ENCODE peak calls at places on chromosomes 3 and 15, in four cellular contexts. T is brain microvascular endothelial cell, Q is upper lobe of left lung, D is A549. Z is an unnamed sample.

GRCh38 chr15:60695713-60696522 is 217.0 kb upstream of the ICE2 start:
- DNase-seq in T (peak), Q (no peak), D (no peak), Z (no peak)

GRCh38 chr3:23815879-23816278 is 10.1 kb downstream of the UBE2E1 start:
- DNase-seq in T (no peak), Q (no peak), D (no peak), Z (no peak)

GRCh38 chr3:115790759-115791158 is 167.4 kb downstream of the GAP43 start:
- DNase-seq in T (peak), Q (peak), D (peak), Z (peak)

GRCh38 chr3:13229291-13229949 is 156.2 kb upstream of the IQSEC1 start:
- DNase-seq in T (peak), Q (no peak), D (peak), Z (no peak)

GRCh38 chr3:176663819-176664218 is 533.5 kb downstream of the TBL1XR1 start:
- DNase-seq in T (peak), Q (no peak), D (peak), Z (peak)

GRCh38 chr3:71219744-71220638 is 363.5 kb downstream of the FOXP1 start:
- DNase-seq in T (no peak), Q (no peak), D (no peak), Z (no peak)

GRCh38 chr3:141294848-141295247 is 63.2 kb downstream of the PXYLP1 start:
- DNase-seq in T (peak), Q (no peak), D (peak), Z (peak)

GRCh38 chr3:50972029-50972428 is 297.3 kb downstream of the DOCK3 start:
- DNase-seq in T (no peak), Q (no peak), D (no peak), Z (no peak)

GRCh38 chr3:114380233-114380645 is 86.4 kb downstream of the TIGIT start:
- DNase-seq in T (peak), Q (peak), D (peak), Z (peak)

GRCh38 chr15:70447511-70447910 is 315.8 kb downstream of the UACA start:
- DNase-seq in T (no peak), Q (no peak), D (no peak), Z (no peak)

GRCh38 chr3:185912929-185913901 is 24.6 kb downstream of the TRA2B start:
- DNase-seq in T (no peak), Q (no peak), D (no peak), Z (no peak)

GRCh38 chr3:172616061-172616461 is 92.8 kb upstream of the TNFSF10 start:
- DNase-seq in T (no peak), Q (no peak), D (no peak), Z (no peak)

GRCh38 chr15:72005483-72005882 is 112.5 kb downstream of the MYO9A start:
- DNase-seq in T (no peak), Q (no peak), D (no peak), Z (no peak)

GRCh38 chr3:54073386-54073785 is 49.0 kb upstream of the CACNA2D3 start:
- DNase-seq in T (no peak), Q (no peak), D (no peak), Z (no peak)

GRCh38 chr3:54079729-54080128 is 42.6 kb upstream of the CACNA2D3 start:
- DNase-seq in T (no peak), Q (no peak), D (no peak), Z (no peak)

GRCh38 chr3:54083901-54084300 is 38.5 kb upstream of the CACNA2D3 start:
- DNase-seq in T (no peak), Q (no peak), D (no peak), Z (no peak)

GRCh38 chr3:54079314-54079713 is 43.0 kb upstream of the CACNA2D3 start:
- DNase-seq in T (no peak), Q (no peak), D (no peak), Z (no peak)
- H3K4me3 ChIP-seq in T (no peak), Q (no peak), D (no peak), Z (no peak)

DNA sequence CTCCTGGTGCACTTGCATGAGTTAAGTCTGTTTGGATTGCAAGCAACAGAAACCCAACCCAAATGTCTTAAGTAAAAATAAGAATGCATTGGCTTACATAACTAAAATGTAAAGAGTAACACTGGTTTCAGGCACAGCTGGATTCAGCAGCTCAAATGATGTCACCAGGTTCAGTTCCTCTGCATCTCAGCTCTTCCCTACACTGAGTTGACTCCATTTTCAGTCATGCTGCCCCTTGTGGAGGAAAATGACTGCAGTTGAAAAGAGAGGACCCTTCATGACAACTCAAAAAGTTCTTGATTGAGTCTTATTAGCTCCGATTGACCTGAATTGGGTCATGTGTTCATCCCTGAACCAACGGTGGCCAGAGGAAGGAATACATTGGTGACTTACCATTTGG is 138.5 kb upstream of the ABI3BP start:
- DNase-seq in T (no peak), Q (no peak), D (peak), Z (no peak)
- TF ChIP-seq CTCF in T (peak), Q (no peak), D (no peak), Z (peak)

GRCh38 chr3:138948371-138949001 is 1.5 kb downstream of the FOXL2NB start:
- DNase-seq in T (no peak), Q (no peak), D (no peak), Z (no peak)

GRCh38 chr3:138947303-138948121 is 495 bp downstream of the FOXL2NB start:
- DNase-seq in T (no peak), Q (no peak), D (no peak), Z (no peak)

GRCh38 chr3:138945646-138946553 is 1.0 kb downstream of the FOXL2 start:
- DNase-seq in T (no peak), Q (no peak), D (peak), Z (peak)

GRCh38 chr3:138944842-138945645 is 1.9 kb downstream of the FOXL2 start:
- DNase-seq in T (no peak), Q (no peak), D (no peak), Z (peak)

DNA sequence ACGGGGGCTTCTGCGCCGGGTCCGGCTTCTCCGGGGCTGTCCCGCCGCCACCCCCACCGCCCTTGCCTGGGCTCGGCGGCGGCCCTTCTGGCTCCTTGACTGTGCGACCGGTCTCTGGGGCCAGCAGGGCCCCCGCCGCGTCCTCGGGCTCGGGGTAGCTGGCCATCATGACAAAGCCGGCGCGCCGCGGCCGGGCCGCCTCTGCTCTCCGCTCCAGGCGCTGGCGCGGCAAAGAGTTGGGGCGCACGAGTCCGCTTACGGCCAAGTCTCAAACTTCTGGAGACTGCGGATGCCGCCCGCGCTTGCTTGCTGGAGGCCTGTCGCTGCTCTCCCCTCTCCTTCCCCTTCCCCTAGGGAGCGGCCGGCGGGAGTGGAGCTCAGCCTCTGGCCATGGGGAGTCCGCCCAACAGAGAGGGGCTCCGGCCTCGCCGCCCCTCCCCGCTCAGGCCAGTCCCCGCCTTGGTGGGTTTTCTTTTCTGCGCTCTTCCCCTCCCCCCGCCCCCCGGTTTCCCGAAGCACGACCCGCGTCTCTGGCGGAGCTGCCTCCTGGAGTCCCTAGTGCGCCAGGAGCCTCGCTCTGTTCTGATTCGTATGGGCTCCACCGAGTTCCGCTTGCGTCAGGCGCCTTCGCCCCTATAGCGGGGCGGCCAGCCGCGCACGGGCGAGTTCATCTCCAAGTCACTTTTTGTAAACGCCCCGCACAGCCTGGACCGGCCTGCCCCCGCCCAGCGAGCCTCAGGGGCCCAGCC is at the start of the genes FOXL2 and FOXL2NB:
- DNase-seq in T (no peak), Q (no peak), D (peak), Z (peak)
- H3K4me3 ChIP-seq in T (peak), Q (peak), D (peak), Z (peak)

GRCh38 chr3:38257583-38257982 is 8.0 kb upstream of the SLC22A13 start:
- DNase-seq in T (no peak), Q (no peak), D (no peak), Z (no peak)
- TF ChIP-seq CTCF in T (no peak), Q (no peak), D (no peak), Z (no peak)

DNA sequence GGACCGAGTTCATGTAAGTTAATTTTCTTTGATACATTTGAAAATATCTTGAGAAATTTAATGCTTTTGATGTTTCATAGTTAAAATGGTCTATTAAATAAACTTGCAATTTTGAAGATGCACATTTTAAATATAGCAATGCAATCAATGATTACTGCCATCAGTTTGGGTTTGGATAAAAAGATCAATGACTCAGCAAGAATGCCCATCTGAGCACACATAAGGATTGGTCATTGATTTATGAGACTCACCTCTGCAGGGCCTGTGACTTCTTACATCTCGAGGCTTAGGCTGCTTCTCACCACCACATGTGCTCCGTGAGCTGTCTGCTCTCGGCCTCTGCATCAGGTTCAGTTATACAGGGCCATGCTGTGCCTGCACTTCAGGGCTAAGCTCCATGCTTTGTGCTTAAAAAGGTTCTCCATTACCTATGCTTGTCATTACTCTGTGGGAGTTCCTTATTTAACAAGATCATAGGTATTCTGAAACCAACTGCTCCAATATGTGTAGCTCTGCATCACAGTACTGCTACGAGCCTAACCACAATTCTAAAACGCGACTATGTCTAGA is 887.5 kb downstream of the DIPK2A start:
- DNase-seq in T (no peak), Q (no peak), D (no peak), Z (no peak)
- H3K4me3 ChIP-seq in T (no peak), Q (no peak), D (no peak), Z (no peak)

GRCh38 chr3:51982838-51983577 is at the start of gene ACY1:
- DNase-seq in T (peak), Q (peak), D (peak), Z (peak)
- TF ChIP-seq CTCF in T (no peak), Q (peak), D (peak), Z (no peak)

GRCh38 chr3:120559228-120560061 is 36.7 kb upstream of the NDUFB4 start:
- DNase-seq in T (peak), Q (no peak), D (peak), Z (peak)

GRCh38 chr3:120558784-120559227 is 37.3 kb upstream of the NDUFB4 start:
- DNase-seq in T (peak), Q (peak), D (peak), Z (peak)

GRCh38 chr3:120563356-120564022 is 32.6 kb upstream of the NDUFB4 start:
- DNase-seq in T (no peak), Q (peak), D (no peak), Z (no peak)

GRCh38 chr3:120561251-120562045 is 34.7 kb upstream of the NDUFB4 start:
- DNase-seq in T (peak), Q (peak), D (peak), Z (peak)

GRCh38 chr3:120560304-120561250 is 35.6 kb upstream of the NDUFB4 start:
- DNase-seq in T (no peak), Q (no peak), D (no peak), Z (no peak)
- H3K4me3 ChIP-seq in T (no peak), Q (no peak), D (no peak), Z (no peak)

DNA sequence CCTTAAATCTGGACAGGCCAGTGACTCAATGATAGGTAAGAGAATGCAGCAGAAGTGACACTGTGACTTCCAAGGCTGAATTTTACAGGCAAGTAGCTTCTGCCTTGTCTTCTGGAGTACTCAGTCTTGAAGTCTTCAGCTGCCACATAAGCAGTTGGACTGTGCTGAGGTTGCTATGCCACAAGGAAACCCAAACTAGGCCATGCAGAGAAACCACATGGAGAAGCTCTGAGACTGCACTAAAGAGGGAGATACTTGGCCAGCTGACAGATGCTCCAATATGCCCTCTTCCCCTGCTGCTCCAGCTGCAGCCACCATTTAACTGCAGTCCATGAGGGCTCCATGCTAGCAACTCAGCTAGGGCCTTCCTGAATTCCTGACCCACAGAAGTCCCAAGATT is 119.4 kb upstream of the GADL1 start:
- DNase-seq in T (no peak), Q (no peak), D (no peak), Z (no peak)
- TF ChIP-seq CTCF in T (no peak), Q (no peak), D (no peak), Z (no peak)

GRCh38 chr15:78766041-78766440 is 45.2 kb downstream of the ADAMTS7 start:
- DNase-seq in T (no peak), Q (no peak), D (no peak), Z (no peak)

GRCh38 chr15:78763111-78763795 is 48.0 kb downstream of the ADAMTS7 start:
- DNase-seq in T (no peak), Q (no peak), D (no peak), Z (no peak)

GRCh38 chr15:78761020-78761419 is 50.2 kb downstream of the ADAMTS7 start:
- DNase-seq in T (no peak), Q (no peak), D (no peak), Z (no peak)

GRCh38 chr15:78763796-78764241 is 47.4 kb downstream of the ADAMTS7 start:
- DNase-seq in T (no peak), Q (no peak), D (no peak), Z (no peak)

DNA sequence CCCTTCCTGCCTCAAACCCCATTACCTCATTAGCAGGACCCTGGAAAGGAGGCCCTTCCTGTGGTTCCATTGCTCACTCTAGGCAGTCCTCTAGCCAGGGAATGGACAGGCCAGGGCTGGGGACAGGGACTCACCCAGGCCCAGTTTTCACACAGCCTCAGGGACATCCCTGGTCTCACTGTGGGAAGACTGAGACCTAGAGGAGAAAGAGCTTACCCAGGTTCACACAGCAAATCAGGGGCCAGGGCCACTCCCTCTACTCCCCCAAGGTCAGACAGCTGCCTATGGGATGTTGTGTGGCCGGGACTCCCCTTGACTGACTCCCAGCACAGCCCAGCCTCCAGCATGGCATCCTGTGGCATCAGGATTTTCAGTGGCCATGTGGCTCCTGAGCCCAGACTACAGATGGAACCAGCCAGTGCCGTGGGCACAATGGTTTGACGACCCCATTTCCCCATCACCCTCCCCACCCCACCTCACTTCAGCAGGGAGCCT is 49.3 kb downstream of the ADAMTS7 start:
- DNase-seq in T (no peak), Q (no peak), D (no peak), Z (no peak)
- H3K4me3 ChIP-seq in T (no peak), Q (no peak), D (no peak), Z (no peak)

GRCh38 chr3:44198957-44199269 is 42.8 kb upstream of the TOPAZ1 start:
- DNase-seq in T (no peak), Q (no peak), D (no peak), Z (no peak)
- TF ChIP-seq CTCF in T (no peak), Q (no peak), D (no peak), Z (no peak)